ENCODE peak calls at places on chromosomes 3 and 15, in six cellular contexts. One of them, this sample, is unnamed.
A peak's percentile ranks its signal among the peaks of the same experiment; 100 is the strongest.

GRCh38 chr3:168862466-168862865 is 766.7 kb upstream of the GOLIM4 start:
- DNase-seq in GM12865: no peak
- DNase-seq in occipital lobe: no peak
- DNase-seq in RWPE1: no peak
- DNase-seq in transverse colon: peak; percentile 32
- DNase-seq in H9: no peak
- DNase-seq in this sample: no peak

GRCh38 chr3:137792633-137793271 is 28.6 kb downstream of the SOX14 start:
- DNase-seq in RWPE1: peak; percentile 15
- DNase-seq in occipital lobe: no peak
- DNase-seq in H9: peak; percentile 68
- DNase-seq in GM12865: peak; percentile 55
- DNase-seq in transverse colon: no peak
- DNase-seq in this sample: peak; percentile 77

GRCh38 chr15:77030042-77030927 is 35.4 kb downstream of the PSTPIP1 start:
- DNase-seq in H9: peak; percentile 50
- DNase-seq in RWPE1: no peak
- DNase-seq in transverse colon: peak; percentile 28
- DNase-seq in GM12865: no peak
- DNase-seq in occipital lobe: no peak
- DNase-seq in this sample: no peak

GRCh38 chr3:194367992-194368841 is 1.3 kb downstream of the LRRC15 start:
- DNase-seq in GM12865: no peak
- DNase-seq in occipital lobe: no peak
- DNase-seq in transverse colon: no peak
- DNase-seq in H9: no peak
- DNase-seq in RWPE1: no peak
- DNase-seq in this sample: peak; percentile 67

GRCh38 chr3:140031170-140031569 is 96.2 kb downstream of the CLSTN2 start:
- DNase-seq in GM12865: no peak
- DNase-seq in RWPE1: no peak
- DNase-seq in transverse colon: no peak
- DNase-seq in H9: no peak
- DNase-seq in occipital lobe: no peak
- DNase-seq in this sample: no peak

GRCh38 chr3:188320757-188321156 is 166.8 kb downstream of the LPP start:
- DNase-seq in RWPE1: no peak
- DNase-seq in transverse colon: no peak
- DNase-seq in H9: no peak
- DNase-seq in GM12865: no peak
- DNase-seq in occipital lobe: no peak
- DNase-seq in this sample: no peak

GRCh38 chr3:5051772-5052171 is 70.3 kb upstream of the ARL8B start:
- DNase-seq in H9: no peak
- DNase-seq in RWPE1: no peak
- DNase-seq in GM12865: peak; percentile 62
- DNase-seq in transverse colon: no peak
- DNase-seq in occipital lobe: no peak
- DNase-seq in this sample: no peak

GRCh38 chr3:15339786-15340215 is 7.4 kb upstream of the SH3BP5 start:
- DNase-seq in occipital lobe: no peak
- DNase-seq in H9: no peak
- DNase-seq in transverse colon: no peak
- DNase-seq in RWPE1: peak; percentile 36
- DNase-seq in GM12865: no peak
- DNase-seq in this sample: no peak

GRCh38 chr3:159929181-159929893 is 59.3 kb upstream of the IL12A start:
- DNase-seq in transverse colon: peak; percentile 15
- DNase-seq in occipital lobe: no peak
- DNase-seq in RWPE1: peak; percentile 36
- DNase-seq in GM12865: peak; percentile 63
- DNase-seq in H9: no peak
- DNase-seq in this sample: no peak

GRCh38 chr3:169218314-169218983 is 445.1 kb downstream of the MECOM start:
- DNase-seq in transverse colon: peak; percentile 46
- DNase-seq in H9: peak; percentile 49
- DNase-seq in RWPE1: peak; percentile 22
- DNase-seq in occipital lobe: no peak
- DNase-seq in GM12865: no peak
- DNase-seq in this sample: no peak

GRCh38 chr3:144466114-144466513 is 494.5 kb downstream of the DIPK2A start:
- DNase-seq in H9: no peak
- DNase-seq in RWPE1: peak; percentile 1
- DNase-seq in GM12865: no peak
- DNase-seq in transverse colon: no peak
- DNase-seq in occipital lobe: no peak
- DNase-seq in this sample: no peak

GRCh38 chr15:31298707-31299172 is 27.9 kb upstream of the KLF13 start:
- DNase-seq in occipital lobe: no peak
- DNase-seq in transverse colon: no peak
- DNase-seq in GM12865: no peak
- DNase-seq in H9: no peak
- DNase-seq in RWPE1: no peak
- DNase-seq in this sample: no peak